ENCODE peak calls at places on chromosomes 13 and 19, in six cellular contexts. I is foreskin keratinocyte; Z is activated T-helper 2 cell treated with anti-CD3 and anti-CD28 coated beads, Interferon-gamma antibody, Interleukin-2, Interleukin-4, amounts not matched to agents 10 μg/mL and 5 μg/mL and 100 μg/mL, durations not matched to agents 14 hours and 24 hours and 36 hours; Q is tibial nerve; H is MV-4-11; W is GM23338. K is an unnamed sample.
A peak's percentile ranks its signal among the peaks of the same experiment; 100 is the strongest.

GRCh38 chr13:64869539-64869938 is 2360.6 kb downstream of the PCDH9 start:
- DNase-seq in Q (no peak), I (no peak), Z (no peak), H (no peak), W (no peak), K (no peak)

GRCh38 chr13:98275711-98276171 is 98.7 kb upstream of the RNF113B start:
- DNase-seq in Q (no peak), I (no peak), H (no peak), W (no peak), Z (no peak), K (no peak)

GRCh38 chr19:38733493-38734175 is 10.6 kb downstream of the CAPN12 start:
- DNase-seq in I (no peak), W (no peak), H (no peak), Q (no peak), Z (peak; percentile 8), K (no peak)

GRCh38 chr13:99959538-99960230 is 11.9 kb downstream of the ZIC5 start:
- DNase-seq in Q (no peak), H (no peak), Z (no peak), W (peak; percentile 69), I (no peak), K (no peak)

GRCh38 chr13:102195566-102196462 is 206.0 kb downstream of the FGF14 start:
- DNase-seq in Q (no peak), Z (no peak), W (no peak), H (no peak), I (no peak), K (no peak)

GRCh38 chr19:58096884-58097283 is 1.1 kb downstream of the ZSCAN18 start:
- DNase-seq in I (no peak), Q (no peak), H (no peak), W (peak; percentile 6), Z (no peak), K (no peak)

GRCh38 chr13:53250272-53250875 is 221.8 kb downstream of the OLFM4 start:
- DNase-seq in Z (no peak), I (peak; percentile 11), H (peak; percentile 81), Q (peak; percentile 68), W (peak; percentile 92), K (peak; percentile 52)

GRCh38 chr13:102369303-102369702 is 32.5 kb downstream of the FGF14 start:
- DNase-seq in I (no peak), Q (no peak), W (no peak), Z (no peak), H (no peak), K (no peak)

GRCh38 chr13:79810671-79811070 is 329.7 kb downstream of the NDFIP2 start:
- DNase-seq in I (peak; percentile 54), W (peak; percentile 72), H (no peak), Z (no peak), Q (no peak), K (peak; percentile 29)

GRCh38 chr13:41562083-41562482 is 104.7 kb downstream of the RGCC start:
- DNase-seq in H (no peak), Q (peak; percentile 76), Z (no peak), I (no peak), W (no peak), K (peak; percentile 95)

GRCh38 chr19:6730941-6731670 is 6.3 kb downstream of the GPR108 start:
- DNase-seq in I (no peak), Z (no peak), W (no peak), Q (no peak), H (no peak), K (no peak)

GRCh38 chr13:67390462-67391093 is 160.4 kb upstream of the PCDH9 start:
- DNase-seq in H (no peak), W (no peak), Q (no peak), Z (no peak), I (no peak), K (peak; percentile 65)